ENCODE peak calls at places on chromosomes 5 and 9, in eight cellular contexts. L is AG09309; D is suprapubic skin; F is epithelial cell of proximal tubule; O is CD8-positive, alpha-beta T cell; Y is heart right ventricle; H is SK-N-SH; G is progenitor cell of endocrine pancreas. M is an unnamed sample.

GRCh38 chr9:134154262-134154701 is 10.1 kb downstream of the RNU6ATAC start:
- DNase-seq in L (no peak), D (no peak), F (no peak), O (no peak), Y (no peak), H (no peak), G (no peak), M (no peak)

GRCh38 chr5:164980480-164980879 is 1475.1 kb downstream of the MAT2B start:
- DNase-seq in L (no peak), D (no peak), F (no peak), O (no peak), Y (no peak), H (no peak), G (no peak), M (no peak)

GRCh38 chr5:176979669-176980068 is 26.9 kb downstream of the UIMC1 start:
- DNase-seq in L (no peak), D (no peak), F (no peak), O (no peak), Y (no peak), H (no peak), G (no peak), M (no peak)

GRCh38 chr9:125649826-125650225 is 57.2 kb downstream of the MAPKAP1 start:
- DNase-seq in L (no peak), D (no peak), F (no peak), O (no peak), Y (no peak), H (no peak), G (no peak), M (no peak)

GRCh38 chr9:133236291-133237071 is 27.4 kb upstream of the OBP2B start:
- DNase-seq in L (no peak), D (no peak), F (no peak), O (no peak), Y (no peak), H (peak), G (no peak), M (no peak)

GRCh38 chr9:100170556-100170955 is 71.5 kb downstream of the INVS start:
- DNase-seq in L (no peak), D (no peak), F (no peak), O (no peak), Y (no peak), H (no peak), G (no peak), M (no peak)

GRCh38 chr5:78649816-78650561 is 1.4 kb upstream of the LHFPL2 start:
- DNase-seq in L (no peak), D (no peak), F (no peak), O (no peak), Y (no peak), H (no peak), G (no peak), M (no peak)

GRCh38 chr9:131669234-131670172 is 70.4 kb downstream of the RAPGEF1 start:
- DNase-seq in L (no peak), D (no peak), F (no peak), O (peak), Y (no peak), H (no peak), G (no peak), M (no peak)

GRCh38 chr9:38058452-38059232 is 10.4 kb downstream of the SHB start:
- DNase-seq in L (no peak), D (no peak), F (no peak), O (no peak), Y (no peak), H (no peak), G (no peak), M (no peak)

GRCh38 chr9:133477992-133478850 is 678 bp downstream of the SLC2A6 start:
- DNase-seq in L (no peak), D (no peak), F (no peak), O (no peak), Y (peak), H (no peak), G (no peak), M (no peak)

GRCh38 chr9:73715591-73715990 is 563.9 kb downstream of the ANXA1 start:
- DNase-seq in L (no peak), D (no peak), F (no peak), O (no peak), Y (no peak), H (no peak), G (no peak), M (no peak)

GRCh38 chr9:6113312-6113711 is 97.9 kb upstream of the RANBP6 start:
- DNase-seq in L (no peak), D (no peak), F (no peak), O (no peak), Y (no peak), H (no peak), G (no peak), M (no peak)
- TF ChIP-seq CTCF in L (no peak), D (no peak), F (no peak), O (no peak), Y (no peak), H (no peak), G (no peak), M (no peak)

DNA sequence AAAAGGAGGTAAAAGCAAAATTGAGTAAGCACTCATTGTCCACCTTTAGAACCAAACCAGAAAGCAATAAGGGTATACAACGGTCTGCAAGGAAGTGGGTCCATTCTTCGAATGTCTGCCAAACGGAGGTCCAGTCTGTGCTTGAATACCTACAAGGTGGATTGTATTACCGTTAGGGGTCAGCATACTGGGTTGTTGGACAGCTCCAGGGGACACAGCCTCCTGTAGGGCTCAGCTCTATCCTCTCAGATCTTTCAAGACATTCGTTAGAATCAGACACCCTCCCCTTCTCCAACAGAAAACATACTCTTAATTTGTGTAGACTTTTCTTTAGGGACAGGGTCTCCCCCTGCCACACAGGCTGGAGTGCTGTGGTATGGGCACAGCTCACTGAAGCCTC is 5.5 kb downstream of the ASTN2 start:
- DNase-seq in L (no peak), D (no peak), F (no peak), O (no peak), Y (no peak), H (no peak), G (no peak), M (no peak)
- TF ChIP-seq CTCF in L (no peak), D (no peak), F (no peak), O (no peak), Y (no peak), H (no peak), G (no peak), M (no peak)

DNA sequence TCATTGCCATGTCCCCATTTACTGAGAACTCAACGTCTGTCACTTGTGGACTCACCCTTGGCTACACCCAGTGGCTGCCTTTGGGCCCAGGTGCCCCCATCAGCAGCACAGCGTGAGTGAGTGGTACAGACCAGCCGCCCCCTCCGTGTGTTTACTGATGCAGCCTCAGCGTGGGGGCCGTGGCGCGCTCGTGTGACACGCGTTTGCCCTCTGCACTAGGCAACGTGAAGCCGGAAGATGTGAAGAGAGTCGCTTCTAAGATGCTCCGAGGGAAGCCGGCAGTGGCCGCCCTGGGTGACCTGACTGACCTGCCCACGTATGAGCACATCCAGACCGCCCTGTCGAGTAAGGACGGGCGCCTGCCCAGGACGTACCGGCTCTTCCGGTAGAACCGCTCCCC is 12.4 kb downstream of the PMPCA start:
- DNase-seq in L (no peak), D (no peak), F (no peak), O (no peak), Y (no peak), H (no peak), G (no peak), M (no peak)
- TF ChIP-seq CTCF in L (no peak), D (no peak), F (no peak), O (no peak), Y (no peak), H (no peak), G (no peak), M (no peak)

DNA sequence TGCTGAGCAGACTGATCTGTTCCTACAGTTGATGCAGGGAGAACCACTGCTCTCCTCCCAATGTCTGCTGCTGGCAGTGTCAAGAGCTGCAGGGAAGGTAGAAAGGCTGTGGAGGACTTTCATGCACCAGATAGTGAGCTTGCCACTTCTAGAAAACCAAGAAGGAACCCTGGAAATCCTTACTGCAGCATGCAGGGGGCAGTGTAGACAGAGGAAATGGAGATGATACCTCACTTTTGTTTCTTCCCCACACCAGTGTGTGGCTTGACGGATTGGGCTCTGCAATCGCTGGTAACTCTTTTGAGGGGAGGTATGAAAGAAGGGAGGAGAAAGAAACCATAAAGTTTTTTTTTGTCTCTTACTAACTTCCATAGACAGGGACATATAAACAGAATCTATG is 480.7 kb downstream of the DMAC1 start:
- DNase-seq in L (no peak), D (no peak), F (no peak), O (no peak), Y (no peak), H (no peak), G (no peak), M (no peak)
- TF ChIP-seq CTCF in L (no peak), D (no peak), F (no peak), O (no peak), Y (no peak), H (no peak), G (no peak), M (no peak)

GRCh38 chr9:110455860-110456259 is 118.2 kb upstream of the TXNDC8 start:
- DNase-seq in L (no peak), D (no peak), F (no peak), O (no peak), Y (no peak), H (no peak), G (no peak), M (no peak)

GRCh38 chr9:110457245-110457644 is 119.6 kb upstream of the TXNDC8 start:
- DNase-seq in L (no peak), D (no peak), F (no peak), O (no peak), Y (no peak), H (no peak), G (no peak), M (no peak)

DNA sequence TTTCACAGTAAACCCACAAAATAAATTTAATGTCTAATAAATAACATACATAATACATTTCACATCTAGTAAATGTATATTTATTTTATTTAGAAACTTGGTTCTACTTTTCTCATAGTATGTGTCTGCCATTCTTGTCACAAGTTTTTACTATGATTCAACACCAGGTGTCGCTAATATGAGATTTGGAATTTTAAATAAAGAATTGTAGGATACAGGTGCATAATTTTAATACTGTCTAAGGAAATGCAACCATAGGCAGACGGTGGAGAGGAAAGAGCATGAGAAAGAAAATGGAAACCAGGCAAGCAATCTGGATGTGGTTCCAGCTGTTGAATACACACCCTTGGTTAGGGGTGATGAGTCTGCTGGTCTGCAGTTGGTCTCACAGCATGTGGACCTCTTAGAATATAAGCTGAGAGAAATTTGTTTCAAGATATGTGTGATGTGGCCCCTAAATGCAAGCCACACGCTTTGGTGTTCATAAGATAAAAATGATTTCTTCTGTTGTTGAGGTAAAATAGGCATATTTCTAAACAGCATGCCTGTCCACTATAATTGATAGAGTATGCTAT is 114.7 kb upstream of the TXNDC8 start:
- DNase-seq in L (no peak), D (no peak), F (no peak), O (no peak), Y (no peak), H (no peak), G (no peak), M (no peak)
- TF ChIP-seq CTCF in L (peak), D (no peak), F (peak), O (no peak), Y (peak), H (peak), G (peak), M (no peak)

GRCh38 chr9:115587310-115587709 is 469.4 kb upstream of the TNC start:
- DNase-seq in L (no peak), D (no peak), F (no peak), O (no peak), Y (no peak), H (no peak), G (no peak), M (no peak)
- TF ChIP-seq CTCF in L (no peak), D (no peak), F (no peak), O (no peak), Y (no peak), H (no peak), G (no peak), M (no peak)

DNA sequence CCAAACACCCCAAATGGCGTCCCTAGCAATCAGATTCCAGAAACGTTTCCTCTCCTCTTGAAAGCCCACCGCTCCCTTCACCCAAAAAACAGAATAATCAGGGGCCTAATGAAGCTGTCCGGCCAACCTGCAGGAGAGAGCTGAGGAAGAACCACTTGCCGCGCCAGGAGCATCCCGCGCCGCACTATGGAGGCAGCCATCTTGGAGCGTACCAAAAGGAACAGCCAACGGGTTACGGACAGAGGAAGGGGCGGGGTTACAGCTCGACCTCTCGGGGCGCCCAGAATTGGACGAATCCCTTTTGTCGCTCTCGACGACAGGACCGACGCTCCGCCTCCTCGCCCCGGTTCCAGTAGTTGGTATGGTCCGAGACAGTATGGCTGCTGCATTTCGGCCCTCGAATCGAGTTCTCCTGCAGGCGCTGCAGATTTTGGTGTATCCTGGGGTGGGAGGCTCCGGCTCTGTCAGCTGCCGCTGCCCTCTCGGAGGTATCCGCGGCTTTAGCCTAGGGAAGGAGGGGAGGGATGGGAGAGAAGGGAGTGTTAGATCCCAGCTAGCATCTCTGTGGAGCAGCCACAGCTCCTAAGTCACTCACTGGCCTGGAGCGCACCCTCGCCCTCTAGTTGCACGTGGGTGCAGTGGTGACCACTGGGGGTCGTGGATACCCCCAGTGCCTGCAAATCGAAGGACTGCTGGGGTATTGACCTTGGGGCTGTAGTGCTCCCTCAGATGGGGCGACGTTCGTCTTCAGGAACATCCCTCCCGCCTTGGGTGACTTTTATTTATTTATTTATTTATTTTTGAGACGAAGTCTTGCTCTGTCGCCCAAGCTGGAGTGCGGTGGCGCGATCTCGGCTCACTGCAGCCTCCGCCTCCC is at the start of the genes MRPS27 and PTCD2:
- DNase-seq in L (peak), D (peak), F (peak), O (peak), Y (peak), H (peak), G (peak), M (peak)
- TF ChIP-seq CTCF in L (peak), D (no peak), F (peak), O (no peak), Y (no peak), H (peak), G (peak), M (no peak)

DNA sequence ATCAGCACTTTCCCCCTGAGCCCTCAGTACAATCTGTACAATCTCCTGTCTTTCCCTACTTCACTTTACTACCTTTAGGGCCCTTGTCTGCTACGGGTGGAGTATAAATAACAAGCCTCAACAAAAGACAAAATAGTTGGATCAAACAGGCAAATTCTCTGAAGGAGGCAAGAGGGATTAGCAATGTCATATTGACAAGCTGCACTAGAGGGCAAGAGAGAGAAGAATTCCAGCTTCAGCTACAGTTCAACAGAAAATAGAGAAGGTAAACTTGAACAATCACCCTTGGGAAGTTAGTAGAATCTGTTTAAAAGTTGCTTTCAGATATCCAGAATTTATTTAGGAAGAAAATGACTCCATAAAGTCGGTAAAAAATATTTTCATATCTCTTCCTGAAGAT is 68.4 kb upstream of the IZUMO3 start:
- DNase-seq in L (no peak), D (no peak), F (no peak), O (no peak), Y (no peak), H (peak), G (no peak), M (no peak)
- TF ChIP-seq CTCF in L (no peak), D (no peak), F (peak), O (no peak), Y (no peak), H (no peak), G (peak), M (no peak)

GRCh38 chr5:166562246-166562645 is 1729.2 kb upstream of the WWC1 start:
- DNase-seq in L (no peak), D (no peak), F (no peak), O (no peak), Y (no peak), H (no peak), G (no peak), M (no peak)
- TF ChIP-seq CTCF in L (no peak), D (no peak), F (no peak), O (no peak), Y (no peak), H (no peak), G (no peak), M (no peak)